ENCODE peak calls at places on chromosomes 5 and 9, in seven cellular contexts. One of them, this sample, is unnamed.

GRCh38 chr9:93594041-93594756 is 17.8 kb downstream of the PHF2 start:
- DNase-seq in fibroblast of pulmonary artery: no peak
- DNase-seq in glutamatergic neuron: no peak
- DNase-seq in BE2C: no peak
- DNase-seq in psoas muscle: no peak
- DNase-seq in AG09319: no peak
- DNase-seq in fibroblast of lung: no peak
- DNase-seq in this sample: no peak

GRCh38 chr9:127711831-127712274 is 3.6 kb downstream of the PTRH1 start:
- DNase-seq in fibroblast of pulmonary artery: no peak
- DNase-seq in glutamatergic neuron: peak
- DNase-seq in BE2C: no peak
- DNase-seq in psoas muscle: no peak
- DNase-seq in AG09319: no peak
- DNase-seq in fibroblast of lung: no peak
- DNase-seq in this sample: no peak

GRCh38 chr5:114744406-114744805 is 382.5 kb downstream of the KCNN2 start:
- DNase-seq in fibroblast of pulmonary artery: no peak
- DNase-seq in glutamatergic neuron: no peak
- DNase-seq in BE2C: no peak
- DNase-seq in psoas muscle: no peak
- DNase-seq in AG09319: no peak
- DNase-seq in fibroblast of lung: no peak
- DNase-seq in this sample: no peak

GRCh38 chr9:104868687-104869404 is 59.1 kb downstream of the ABCA1 start:
- DNase-seq in fibroblast of pulmonary artery: peak
- DNase-seq in glutamatergic neuron: peak
- DNase-seq in BE2C: no peak
- DNase-seq in psoas muscle: peak
- DNase-seq in AG09319: peak
- DNase-seq in fibroblast of lung: peak
- DNase-seq in this sample: peak

GRCh38 chr5:170306381-170306790 is 8.8 kb upstream of the LCP2 start:
- DNase-seq in fibroblast of pulmonary artery: peak
- DNase-seq in glutamatergic neuron: peak
- DNase-seq in BE2C: peak
- DNase-seq in psoas muscle: peak
- DNase-seq in AG09319: peak
- DNase-seq in fibroblast of lung: peak
- DNase-seq in this sample: peak

GRCh38 chr5:92265804-92266203 is 882.7 kb upstream of the ARRDC3 start:
- DNase-seq in fibroblast of pulmonary artery: no peak
- DNase-seq in glutamatergic neuron: no peak
- DNase-seq in BE2C: no peak
- DNase-seq in psoas muscle: no peak
- DNase-seq in AG09319: no peak
- DNase-seq in fibroblast of lung: no peak
- DNase-seq in this sample: no peak

GRCh38 chr5:108639356-108639755 is 108.3 kb upstream of the FER start:
- DNase-seq in fibroblast of pulmonary artery: peak
- DNase-seq in glutamatergic neuron: no peak
- DNase-seq in BE2C: no peak
- DNase-seq in psoas muscle: no peak
- DNase-seq in AG09319: no peak
- DNase-seq in fibroblast of lung: no peak
- DNase-seq in this sample: no peak

GRCh38 chr5:1266791-1267190 is 28.1 kb downstream of the TERT start:
- DNase-seq in fibroblast of pulmonary artery: no peak
- DNase-seq in glutamatergic neuron: no peak
- DNase-seq in BE2C: no peak
- DNase-seq in psoas muscle: no peak
- DNase-seq in AG09319: no peak
- DNase-seq in fibroblast of lung: no peak
- DNase-seq in this sample: no peak

GRCh38 chr5:111143910-111144309 is 51.8 kb downstream of the WDR36 start:
- DNase-seq in fibroblast of pulmonary artery: peak
- DNase-seq in glutamatergic neuron: no peak
- DNase-seq in BE2C: peak
- DNase-seq in psoas muscle: peak
- DNase-seq in AG09319: peak
- DNase-seq in fibroblast of lung: peak
- DNase-seq in this sample: peak

GRCh38 chr5:37938086-37938852 is 98.4 kb upstream of the GDNF start:
- DNase-seq in fibroblast of pulmonary artery: no peak
- DNase-seq in glutamatergic neuron: no peak
- DNase-seq in BE2C: no peak
- DNase-seq in psoas muscle: no peak
- DNase-seq in AG09319: no peak
- DNase-seq in fibroblast of lung: no peak
- DNase-seq in this sample: no peak
- TF ChIP-seq CTCF in fibroblast of pulmonary artery: no peak
- TF ChIP-seq CTCF in glutamatergic neuron: no peak
- TF ChIP-seq CTCF in BE2C: no peak
- TF ChIP-seq CTCF in psoas muscle: no peak
- TF ChIP-seq CTCF in AG09319: no peak
- TF ChIP-seq CTCF in fibroblast of lung: no peak
- TF ChIP-seq CTCF in this sample: no peak

GRCh38 chr9:135702002-135702721 is at the start of gene KCNT1:
- DNase-seq in fibroblast of pulmonary artery: peak
- DNase-seq in glutamatergic neuron: peak
- DNase-seq in BE2C: peak
- DNase-seq in psoas muscle: peak
- DNase-seq in AG09319: peak
- DNase-seq in fibroblast of lung: peak
- DNase-seq in this sample: peak
- TF ChIP-seq CTCF in fibroblast of pulmonary artery: peak
- TF ChIP-seq CTCF in glutamatergic neuron: peak
- TF ChIP-seq CTCF in BE2C: peak
- TF ChIP-seq CTCF in psoas muscle: peak
- TF ChIP-seq CTCF in AG09319: peak
- TF ChIP-seq CTCF in fibroblast of lung: peak
- TF ChIP-seq CTCF in this sample: peak

GRCh38 chr9:21833090-21833801 is 30.8 kb downstream of the MTAP start:
- DNase-seq in fibroblast of pulmonary artery: no peak
- DNase-seq in glutamatergic neuron: no peak
- DNase-seq in BE2C: no peak
- DNase-seq in psoas muscle: no peak
- DNase-seq in AG09319: no peak
- DNase-seq in fibroblast of lung: no peak
- DNase-seq in this sample: no peak
- TF ChIP-seq CTCF in fibroblast of pulmonary artery: no peak
- TF ChIP-seq CTCF in glutamatergic neuron: no peak
- TF ChIP-seq CTCF in BE2C: no peak
- TF ChIP-seq CTCF in psoas muscle: no peak
- TF ChIP-seq CTCF in AG09319: no peak
- TF ChIP-seq CTCF in fibroblast of lung: no peak
- TF ChIP-seq CTCF in this sample: no peak

DNA sequence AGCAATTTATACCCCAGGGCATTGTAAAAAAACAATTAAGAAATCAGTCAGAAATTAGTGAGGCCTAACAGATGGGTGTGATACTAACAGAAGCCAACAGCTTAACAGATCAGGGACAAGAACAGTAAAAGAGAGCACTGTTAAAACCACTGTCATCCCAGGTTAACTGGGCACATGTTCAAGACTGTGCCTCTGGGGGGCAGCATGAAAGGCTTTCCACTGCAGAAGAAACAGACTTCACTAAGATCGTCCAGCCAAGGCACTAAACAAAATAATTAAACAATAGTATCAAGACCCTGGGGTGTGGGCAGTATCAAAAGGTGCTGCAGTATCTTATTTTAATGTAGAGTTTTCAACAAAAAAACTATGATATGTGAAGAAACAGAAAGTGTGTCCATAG is 43.5 kb downstream of the FBN2 start:
- DNase-seq in fibroblast of pulmonary artery: no peak
- DNase-seq in glutamatergic neuron: no peak
- DNase-seq in BE2C: no peak
- DNase-seq in psoas muscle: no peak
- DNase-seq in AG09319: no peak
- DNase-seq in fibroblast of lung: no peak
- DNase-seq in this sample: no peak
- TF ChIP-seq CTCF in fibroblast of pulmonary artery: peak
- TF ChIP-seq CTCF in glutamatergic neuron: no peak
- TF ChIP-seq CTCF in BE2C: peak
- TF ChIP-seq CTCF in psoas muscle: no peak
- TF ChIP-seq CTCF in AG09319: no peak
- TF ChIP-seq CTCF in fibroblast of lung: no peak
- TF ChIP-seq CTCF in this sample: peak

GRCh38 chr9:87250205-87250604 is 247.5 kb upstream of the DAPK1 start:
- DNase-seq in fibroblast of pulmonary artery: no peak
- DNase-seq in glutamatergic neuron: no peak
- DNase-seq in BE2C: no peak
- DNase-seq in psoas muscle: no peak
- DNase-seq in AG09319: no peak
- DNase-seq in fibroblast of lung: no peak
- DNase-seq in this sample: no peak
- TF ChIP-seq CTCF in fibroblast of pulmonary artery: no peak
- TF ChIP-seq CTCF in glutamatergic neuron: no peak
- TF ChIP-seq CTCF in BE2C: peak
- TF ChIP-seq CTCF in psoas muscle: no peak
- TF ChIP-seq CTCF in AG09319: no peak
- TF ChIP-seq CTCF in fibroblast of lung: no peak
- TF ChIP-seq CTCF in this sample: no peak

GRCh38 chr9:136616307-136616635 is 46.4 kb upstream of the EGFL7 start:
- DNase-seq in fibroblast of pulmonary artery: no peak
- DNase-seq in glutamatergic neuron: no peak
- DNase-seq in BE2C: no peak
- DNase-seq in psoas muscle: no peak
- DNase-seq in AG09319: no peak
- DNase-seq in fibroblast of lung: no peak
- DNase-seq in this sample: no peak

GRCh38 chr9:136615631-136616306 is 46.9 kb upstream of the EGFL7 start:
- DNase-seq in fibroblast of pulmonary artery: no peak
- DNase-seq in glutamatergic neuron: no peak
- DNase-seq in BE2C: no peak
- DNase-seq in psoas muscle: no peak
- DNase-seq in AG09319: no peak
- DNase-seq in fibroblast of lung: no peak
- DNase-seq in this sample: no peak

GRCh38 chr9:136614372-136614922 is 48.3 kb upstream of the EGFL7 start:
- DNase-seq in fibroblast of pulmonary artery: peak
- DNase-seq in glutamatergic neuron: no peak
- DNase-seq in BE2C: no peak
- DNase-seq in psoas muscle: no peak
- DNase-seq in AG09319: peak
- DNase-seq in fibroblast of lung: peak
- DNase-seq in this sample: peak

GRCh38 chr9:136613824-136614371 is 48.8 kb upstream of the EGFL7 start:
- DNase-seq in fibroblast of pulmonary artery: no peak
- DNase-seq in glutamatergic neuron: no peak
- DNase-seq in BE2C: no peak
- DNase-seq in psoas muscle: no peak
- DNase-seq in AG09319: no peak
- DNase-seq in fibroblast of lung: no peak
- DNase-seq in this sample: peak

GRCh38 chr9:136614967-136615623 is 47.6 kb upstream of the EGFL7 start:
- DNase-seq in fibroblast of pulmonary artery: no peak
- DNase-seq in glutamatergic neuron: no peak
- DNase-seq in BE2C: no peak
- DNase-seq in psoas muscle: no peak
- DNase-seq in AG09319: no peak
- DNase-seq in fibroblast of lung: no peak
- DNase-seq in this sample: peak
- TF ChIP-seq CTCF in fibroblast of pulmonary artery: no peak
- TF ChIP-seq CTCF in glutamatergic neuron: no peak
- TF ChIP-seq CTCF in BE2C: no peak
- TF ChIP-seq CTCF in psoas muscle: no peak
- TF ChIP-seq CTCF in AG09319: no peak
- TF ChIP-seq CTCF in fibroblast of lung: no peak
- TF ChIP-seq CTCF in this sample: peak

GRCh38 chr9:130426467-130426773 is 18.3 kb upstream of the ASS1 start:
- DNase-seq in fibroblast of pulmonary artery: no peak
- DNase-seq in glutamatergic neuron: no peak
- DNase-seq in BE2C: no peak
- DNase-seq in psoas muscle: no peak
- DNase-seq in AG09319: no peak
- DNase-seq in fibroblast of lung: no peak
- DNase-seq in this sample: no peak
- TF ChIP-seq CTCF in fibroblast of pulmonary artery: no peak
- TF ChIP-seq CTCF in glutamatergic neuron: no peak
- TF ChIP-seq CTCF in BE2C: no peak
- TF ChIP-seq CTCF in psoas muscle: no peak
- TF ChIP-seq CTCF in AG09319: no peak
- TF ChIP-seq CTCF in fibroblast of lung: no peak
- TF ChIP-seq CTCF in this sample: no peak

GRCh38 chr5:139194486-139194885 is 3.7 kb downstream of the SIL1 start:
- DNase-seq in fibroblast of pulmonary artery: no peak
- DNase-seq in glutamatergic neuron: no peak
- DNase-seq in BE2C: no peak
- DNase-seq in psoas muscle: no peak
- DNase-seq in AG09319: no peak
- DNase-seq in fibroblast of lung: no peak
- DNase-seq in this sample: no peak

GRCh38 chr5:139190125-139190524 is 8.0 kb downstream of the SIL1 start:
- DNase-seq in fibroblast of pulmonary artery: peak
- DNase-seq in glutamatergic neuron: no peak
- DNase-seq in BE2C: no peak
- DNase-seq in psoas muscle: no peak
- DNase-seq in AG09319: peak
- DNase-seq in fibroblast of lung: peak
- DNase-seq in this sample: peak

GRCh38 chr5:139188558-139189270 is 9.5 kb downstream of the SIL1 start:
- DNase-seq in fibroblast of pulmonary artery: no peak
- DNase-seq in glutamatergic neuron: no peak
- DNase-seq in BE2C: no peak
- DNase-seq in psoas muscle: no peak
- DNase-seq in AG09319: no peak
- DNase-seq in fibroblast of lung: no peak
- DNase-seq in this sample: no peak

GRCh38 chr5:139197710-139198669 is at the start of gene SIL1:
- DNase-seq in fibroblast of pulmonary artery: peak
- DNase-seq in glutamatergic neuron: peak
- DNase-seq in BE2C: peak
- DNase-seq in psoas muscle: peak
- DNase-seq in AG09319: peak
- DNase-seq in fibroblast of lung: peak
- DNase-seq in this sample: peak

DNA sequence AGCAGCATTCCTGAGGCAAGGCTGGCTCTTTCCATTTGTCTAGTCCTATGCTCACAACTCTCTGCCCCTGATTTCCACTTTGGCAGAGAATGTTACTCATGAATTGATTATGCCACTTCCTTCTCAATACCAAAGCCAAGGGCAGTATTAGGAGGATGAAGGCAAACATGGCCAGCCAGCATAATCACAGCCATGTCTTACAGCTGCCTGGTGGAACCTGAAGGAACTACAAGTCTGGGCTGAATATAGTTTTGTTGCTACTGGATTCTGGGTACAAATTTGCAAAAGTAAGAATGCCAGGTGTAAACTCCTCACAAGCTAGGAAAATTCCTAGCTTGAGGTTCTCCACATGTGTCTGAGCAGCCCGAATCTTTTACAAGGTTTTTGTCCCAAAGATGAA is 4.2 kb downstream of the SIL1 start:
- DNase-seq in fibroblast of pulmonary artery: no peak
- DNase-seq in glutamatergic neuron: no peak
- DNase-seq in BE2C: no peak
- DNase-seq in psoas muscle: no peak
- DNase-seq in AG09319: no peak
- DNase-seq in fibroblast of lung: peak
- DNase-seq in this sample: no peak
- TF ChIP-seq CTCF in fibroblast of pulmonary artery: peak
- TF ChIP-seq CTCF in glutamatergic neuron: peak
- TF ChIP-seq CTCF in BE2C: peak
- TF ChIP-seq CTCF in psoas muscle: peak
- TF ChIP-seq CTCF in AG09319: no peak
- TF ChIP-seq CTCF in fibroblast of lung: peak
- TF ChIP-seq CTCF in this sample: peak

GRCh38 chr5:110045153-110045552 is 355.4 kb downstream of the MAN2A1 start:
- DNase-seq in fibroblast of pulmonary artery: peak
- DNase-seq in glutamatergic neuron: no peak
- DNase-seq in BE2C: no peak
- DNase-seq in psoas muscle: no peak
- DNase-seq in AG09319: peak
- DNase-seq in fibroblast of lung: peak
- DNase-seq in this sample: peak
- TF ChIP-seq CTCF in fibroblast of pulmonary artery: no peak
- TF ChIP-seq CTCF in glutamatergic neuron: no peak
- TF ChIP-seq CTCF in BE2C: peak
- TF ChIP-seq CTCF in psoas muscle: no peak
- TF ChIP-seq CTCF in AG09319: peak
- TF ChIP-seq CTCF in fibroblast of lung: peak
- TF ChIP-seq CTCF in this sample: no peak